ENCODE peak calls at places on chromosomes 3 and 15, in ten cellular contexts. One of them, this sample, is unnamed.

GRCh38 chr15:95584088-95584487 is 746.4 kb upstream of the NR2F2 start:
- DNase-seq in ELR: peak
- DNase-seq in activated CD8-positive, alpha-beta memory T cell treated with anti-CD3 and anti-CD28 coated beads for 4 hours: no peak
- DNase-seq in HL-60: no peak
- DNase-seq in activated gamma-delta T cell treated with Interleukin-2 at 50 U/mL for 16 hours: no peak
- DNase-seq in SW 1271: no peak
- DNase-seq in hippocampal formation: no peak
- DNase-seq in breast epithelium: no peak
- DNase-seq in NCI-H1436: no peak
- DNase-seq in activated naive CD4-positive, alpha-beta T cell: no peak
- DNase-seq in this sample: no peak

GRCh38 chr3:197242784-197243432 is 55.5 kb downstream of the DLG1 start:
- DNase-seq in NCI-H1436: no peak
- DNase-seq in activated gamma-delta T cell treated with Interleukin-2 at 50 U/mL for 16 hours: no peak
- DNase-seq in HL-60: no peak
- DNase-seq in activated naive CD4-positive, alpha-beta T cell: no peak
- DNase-seq in ELR: no peak
- DNase-seq in hippocampal formation: no peak
- DNase-seq in SW 1271: no peak
- DNase-seq in activated CD8-positive, alpha-beta memory T cell treated with anti-CD3 and anti-CD28 coated beads for 4 hours: no peak
- DNase-seq in breast epithelium: no peak
- DNase-seq in this sample: no peak

GRCh38 chr3:25789596-25790556 is at the start of gene OXSM:
- DNase-seq in activated gamma-delta T cell treated with Interleukin-2 at 50 U/mL for 16 hours: peak
- DNase-seq in breast epithelium: peak
- DNase-seq in activated CD8-positive, alpha-beta memory T cell treated with anti-CD3 and anti-CD28 coated beads for 4 hours: peak
- DNase-seq in hippocampal formation: peak
- DNase-seq in ELR: peak
- DNase-seq in NCI-H1436: peak
- DNase-seq in SW 1271: peak
- DNase-seq in activated naive CD4-positive, alpha-beta T cell: peak
- DNase-seq in HL-60: peak
- DNase-seq in this sample: peak

GRCh38 chr15:100029868-100030479 is 296.7 kb upstream of the LYSMD4 start:
- DNase-seq in SW 1271: no peak
- DNase-seq in hippocampal formation: no peak
- DNase-seq in ELR: no peak
- DNase-seq in activated naive CD4-positive, alpha-beta T cell: no peak
- DNase-seq in activated gamma-delta T cell treated with Interleukin-2 at 50 U/mL for 16 hours: no peak
- DNase-seq in breast epithelium: no peak
- DNase-seq in HL-60: no peak
- DNase-seq in activated CD8-positive, alpha-beta memory T cell treated with anti-CD3 and anti-CD28 coated beads for 4 hours: no peak
- DNase-seq in NCI-H1436: no peak
- DNase-seq in this sample: no peak

GRCh38 chr3:193240850-193241706 is at the start of gene PLAAT1:
- DNase-seq in ELR: peak
- DNase-seq in activated gamma-delta T cell treated with Interleukin-2 at 50 U/mL for 16 hours: no peak
- DNase-seq in HL-60: peak
- DNase-seq in activated naive CD4-positive, alpha-beta T cell: no peak
- DNase-seq in breast epithelium: peak
- DNase-seq in hippocampal formation: peak
- DNase-seq in SW 1271: peak
- DNase-seq in NCI-H1436: peak
- DNase-seq in activated CD8-positive, alpha-beta memory T cell treated with anti-CD3 and anti-CD28 coated beads for 4 hours: no peak
- DNase-seq in this sample: peak

GRCh38 chr3:188051801-188052228 is 102.1 kb upstream of the LPP start:
- DNase-seq in activated naive CD4-positive, alpha-beta T cell: no peak
- DNase-seq in NCI-H1436: no peak
- DNase-seq in breast epithelium: peak
- DNase-seq in ELR: no peak
- DNase-seq in hippocampal formation: peak
- DNase-seq in SW 1271: no peak
- DNase-seq in activated gamma-delta T cell treated with Interleukin-2 at 50 U/mL for 16 hours: no peak
- DNase-seq in activated CD8-positive, alpha-beta memory T cell treated with anti-CD3 and anti-CD28 coated beads for 4 hours: no peak
- DNase-seq in HL-60: no peak
- DNase-seq in this sample: no peak

GRCh38 chr3:56926513-56927282 is 124.9 kb upstream of the ARHGEF3 start:
- DNase-seq in HL-60: no peak
- DNase-seq in activated CD8-positive, alpha-beta memory T cell treated with anti-CD3 and anti-CD28 coated beads for 4 hours: no peak
- DNase-seq in breast epithelium: no peak
- DNase-seq in ELR: peak
- DNase-seq in SW 1271: no peak
- DNase-seq in activated gamma-delta T cell treated with Interleukin-2 at 50 U/mL for 16 hours: no peak
- DNase-seq in hippocampal formation: no peak
- DNase-seq in NCI-H1436: no peak
- DNase-seq in activated naive CD4-positive, alpha-beta T cell: no peak
- DNase-seq in this sample: no peak

GRCh38 chr15:22262613-22263020 is 182.3 kb downstream of the OR4M2 start:
- DNase-seq in activated CD8-positive, alpha-beta memory T cell treated with anti-CD3 and anti-CD28 coated beads for 4 hours: peak
- DNase-seq in breast epithelium: no peak
- DNase-seq in ELR: no peak
- DNase-seq in HL-60: peak
- DNase-seq in SW 1271: no peak
- DNase-seq in NCI-H1436: no peak
- DNase-seq in activated gamma-delta T cell treated with Interleukin-2 at 50 U/mL for 16 hours: no peak
- DNase-seq in hippocampal formation: no peak
- DNase-seq in activated naive CD4-positive, alpha-beta T cell: no peak
- DNase-seq in this sample: no peak

GRCh38 chr3:177357352-177358084 is 160.2 kb upstream of the TBL1XR1 start:
- DNase-seq in activated naive CD4-positive, alpha-beta T cell: no peak
- DNase-seq in activated CD8-positive, alpha-beta memory T cell treated with anti-CD3 and anti-CD28 coated beads for 4 hours: no peak
- DNase-seq in ELR: peak
- DNase-seq in activated gamma-delta T cell treated with Interleukin-2 at 50 U/mL for 16 hours: no peak
- DNase-seq in NCI-H1436: peak
- DNase-seq in SW 1271: peak
- DNase-seq in breast epithelium: no peak
- DNase-seq in hippocampal formation: peak
- DNase-seq in HL-60: peak
- DNase-seq in this sample: peak

GRCh38 chr3:14803981-14804834 is 14.6 kb upstream of the FGD5 start:
- DNase-seq in activated CD8-positive, alpha-beta memory T cell treated with anti-CD3 and anti-CD28 coated beads for 4 hours: no peak
- DNase-seq in ELR: no peak
- DNase-seq in breast epithelium: no peak
- DNase-seq in SW 1271: no peak
- DNase-seq in activated gamma-delta T cell treated with Interleukin-2 at 50 U/mL for 16 hours: no peak
- DNase-seq in NCI-H1436: no peak
- DNase-seq in activated naive CD4-positive, alpha-beta T cell: no peak
- DNase-seq in HL-60: no peak
- DNase-seq in hippocampal formation: no peak
- DNase-seq in this sample: peak

GRCh38 chr3:155411500-155412223 is 118.2 kb upstream of the STRIT1 start:
- DNase-seq in ELR: peak
- DNase-seq in activated CD8-positive, alpha-beta memory T cell treated with anti-CD3 and anti-CD28 coated beads for 4 hours: no peak
- DNase-seq in SW 1271: no peak
- DNase-seq in breast epithelium: no peak
- DNase-seq in activated gamma-delta T cell treated with Interleukin-2 at 50 U/mL for 16 hours: no peak
- DNase-seq in activated naive CD4-positive, alpha-beta T cell: no peak
- DNase-seq in HL-60: no peak
- DNase-seq in NCI-H1436: no peak
- DNase-seq in hippocampal formation: no peak
- DNase-seq in this sample: no peak

GRCh38 chr3:46282696-46283095 is 40.4 kb downstream of the CCR3 start:
- DNase-seq in hippocampal formation: no peak
- DNase-seq in NCI-H1436: no peak
- DNase-seq in activated gamma-delta T cell treated with Interleukin-2 at 50 U/mL for 16 hours: no peak
- DNase-seq in ELR: no peak
- DNase-seq in activated naive CD4-positive, alpha-beta T cell: no peak
- DNase-seq in activated CD8-positive, alpha-beta memory T cell treated with anti-CD3 and anti-CD28 coated beads for 4 hours: no peak
- DNase-seq in breast epithelium: no peak
- DNase-seq in HL-60: no peak
- DNase-seq in SW 1271: no peak
- DNase-seq in this sample: no peak

GRCh38 chr3:106183762-106184391 is 315.1 kb upstream of the CBLB start:
- DNase-seq in NCI-H1436: peak
- DNase-seq in ELR: peak
- DNase-seq in activated naive CD4-positive, alpha-beta T cell: no peak
- DNase-seq in HL-60: no peak
- DNase-seq in hippocampal formation: no peak
- DNase-seq in activated gamma-delta T cell treated with Interleukin-2 at 50 U/mL for 16 hours: no peak
- DNase-seq in activated CD8-positive, alpha-beta memory T cell treated with anti-CD3 and anti-CD28 coated beads for 4 hours: no peak
- DNase-seq in breast epithelium: no peak
- DNase-seq in SW 1271: no peak
- DNase-seq in this sample: no peak

GRCh38 chr15:67253103-67253502 is 1.4 kb downstream of the AAGAB start:
- DNase-seq in activated naive CD4-positive, alpha-beta T cell: no peak
- DNase-seq in HL-60: no peak
- DNase-seq in breast epithelium: no peak
- DNase-seq in SW 1271: no peak
- DNase-seq in hippocampal formation: no peak
- DNase-seq in NCI-H1436: no peak
- DNase-seq in ELR: no peak
- DNase-seq in activated CD8-positive, alpha-beta memory T cell treated with anti-CD3 and anti-CD28 coated beads for 4 hours: no peak
- DNase-seq in activated gamma-delta T cell treated with Interleukin-2 at 50 U/mL for 16 hours: no peak
- DNase-seq in this sample: no peak

GRCh38 chr15:67531379-67532059 is 10.6 kb downstream of the C15orf61 start:
- DNase-seq in HL-60: no peak
- DNase-seq in NCI-H1436: no peak
- DNase-seq in activated gamma-delta T cell treated with Interleukin-2 at 50 U/mL for 16 hours: no peak
- DNase-seq in hippocampal formation: no peak
- DNase-seq in activated CD8-positive, alpha-beta memory T cell treated with anti-CD3 and anti-CD28 coated beads for 4 hours: no peak
- DNase-seq in breast epithelium: no peak
- DNase-seq in activated naive CD4-positive, alpha-beta T cell: no peak
- DNase-seq in ELR: peak
- DNase-seq in SW 1271: no peak
- DNase-seq in this sample: no peak

GRCh38 chr15:70281811-70282307 is 184.1 kb upstream of the TLE3 start:
- DNase-seq in hippocampal formation: no peak
- DNase-seq in NCI-H1436: no peak
- DNase-seq in breast epithelium: no peak
- DNase-seq in ELR: peak
- DNase-seq in activated gamma-delta T cell treated with Interleukin-2 at 50 U/mL for 16 hours: no peak
- DNase-seq in activated CD8-positive, alpha-beta memory T cell treated with anti-CD3 and anti-CD28 coated beads for 4 hours: no peak
- DNase-seq in SW 1271: no peak
- DNase-seq in HL-60: no peak
- DNase-seq in activated naive CD4-positive, alpha-beta T cell: no peak
- DNase-seq in this sample: no peak

GRCh38 chr15:78988361-78988911 is 43.6 kb upstream of the CTSH start:
- DNase-seq in HL-60: peak
- DNase-seq in hippocampal formation: peak
- DNase-seq in NCI-H1436: no peak
- DNase-seq in activated CD8-positive, alpha-beta memory T cell treated with anti-CD3 and anti-CD28 coated beads for 4 hours: no peak
- DNase-seq in activated gamma-delta T cell treated with Interleukin-2 at 50 U/mL for 16 hours: no peak
- DNase-seq in activated naive CD4-positive, alpha-beta T cell: no peak
- DNase-seq in SW 1271: peak
- DNase-seq in ELR: peak
- DNase-seq in breast epithelium: peak
- DNase-seq in this sample: no peak

GRCh38 chr15:98311566-98312188 is 336.7 kb upstream of the IGF1R start:
- DNase-seq in ELR: peak
- DNase-seq in breast epithelium: peak
- DNase-seq in activated CD8-positive, alpha-beta memory T cell treated with anti-CD3 and anti-CD28 coated beads for 4 hours: peak
- DNase-seq in NCI-H1436: peak
- DNase-seq in activated gamma-delta T cell treated with Interleukin-2 at 50 U/mL for 16 hours: peak
- DNase-seq in activated naive CD4-positive, alpha-beta T cell: peak
- DNase-seq in SW 1271: peak
- DNase-seq in HL-60: peak
- DNase-seq in hippocampal formation: peak
- DNase-seq in this sample: peak

GRCh38 chr3:27714692-27715453 is 7.2 kb downstream of the EOMES start:
- DNase-seq in activated gamma-delta T cell treated with Interleukin-2 at 50 U/mL for 16 hours: no peak
- DNase-seq in breast epithelium: no peak
- DNase-seq in HL-60: no peak
- DNase-seq in NCI-H1436: no peak
- DNase-seq in hippocampal formation: no peak
- DNase-seq in activated naive CD4-positive, alpha-beta T cell: no peak
- DNase-seq in SW 1271: no peak
- DNase-seq in ELR: peak
- DNase-seq in activated CD8-positive, alpha-beta memory T cell treated with anti-CD3 and anti-CD28 coated beads for 4 hours: no peak
- DNase-seq in this sample: no peak

GRCh38 chr15:23467110-23467600 is 20.1 kb upstream of the GOLGA6L2 start:
- DNase-seq in breast epithelium: no peak
- DNase-seq in activated naive CD4-positive, alpha-beta T cell: no peak
- DNase-seq in activated CD8-positive, alpha-beta memory T cell treated with anti-CD3 and anti-CD28 coated beads for 4 hours: no peak
- DNase-seq in hippocampal formation: no peak
- DNase-seq in activated gamma-delta T cell treated with Interleukin-2 at 50 U/mL for 16 hours: no peak
- DNase-seq in SW 1271: no peak
- DNase-seq in HL-60: no peak
- DNase-seq in NCI-H1436: no peak
- DNase-seq in ELR: peak
- DNase-seq in this sample: no peak

GRCh38 chr3:106083207-106083606 is 214.4 kb upstream of the CBLB start:
- DNase-seq in SW 1271: no peak
- DNase-seq in NCI-H1436: no peak
- DNase-seq in activated CD8-positive, alpha-beta memory T cell treated with anti-CD3 and anti-CD28 coated beads for 4 hours: no peak
- DNase-seq in activated gamma-delta T cell treated with Interleukin-2 at 50 U/mL for 16 hours: no peak
- DNase-seq in breast epithelium: no peak
- DNase-seq in hippocampal formation: no peak
- DNase-seq in HL-60: no peak
- DNase-seq in activated naive CD4-positive, alpha-beta T cell: no peak
- DNase-seq in ELR: no peak
- DNase-seq in this sample: no peak

GRCh38 chr15:66594344-66594743 is 28.5 kb upstream of the LCTL start:
- DNase-seq in hippocampal formation: no peak
- DNase-seq in ELR: no peak
- DNase-seq in activated CD8-positive, alpha-beta memory T cell treated with anti-CD3 and anti-CD28 coated beads for 4 hours: no peak
- DNase-seq in breast epithelium: no peak
- DNase-seq in SW 1271: no peak
- DNase-seq in NCI-H1436: no peak
- DNase-seq in activated gamma-delta T cell treated with Interleukin-2 at 50 U/mL for 16 hours: no peak
- DNase-seq in activated naive CD4-positive, alpha-beta T cell: no peak
- DNase-seq in HL-60: no peak
- DNase-seq in this sample: no peak

GRCh38 chr15:81575436-81576123 is 201.6 kb upstream of the TMC3 start:
- DNase-seq in NCI-H1436: peak
- DNase-seq in breast epithelium: no peak
- DNase-seq in hippocampal formation: no peak
- DNase-seq in activated CD8-positive, alpha-beta memory T cell treated with anti-CD3 and anti-CD28 coated beads for 4 hours: no peak
- DNase-seq in SW 1271: no peak
- DNase-seq in activated naive CD4-positive, alpha-beta T cell: no peak
- DNase-seq in activated gamma-delta T cell treated with Interleukin-2 at 50 U/mL for 16 hours: no peak
- DNase-seq in ELR: no peak
- DNase-seq in HL-60: no peak
- DNase-seq in this sample: no peak

GRCh38 chr3:17741621-17742091 is 775 bp downstream of the TBC1D5 start:
- DNase-seq in SW 1271: no peak
- DNase-seq in activated naive CD4-positive, alpha-beta T cell: no peak
- DNase-seq in HL-60: no peak
- DNase-seq in NCI-H1436: no peak
- DNase-seq in breast epithelium: no peak
- DNase-seq in hippocampal formation: no peak
- DNase-seq in ELR: no peak
- DNase-seq in activated gamma-delta T cell treated with Interleukin-2 at 50 U/mL for 16 hours: no peak
- DNase-seq in activated CD8-positive, alpha-beta memory T cell treated with anti-CD3 and anti-CD28 coated beads for 4 hours: no peak
- DNase-seq in this sample: peak

This sample was measured in CMK.